ENCODE peak calls at places on chromosomes 6 and 20, in nine cellular contexts. S, G, U, J, T, E, Q, M and C are unnamed samples.

GRCh38 chr6:150016324-150017185 is 8.8 kb downstream of the RAET1L start:
- DNase-seq in S (peak; percentile 60), M (peak; percentile 40), E (peak; percentile 51), J (peak; percentile 29), Q (peak; percentile 71), U (peak; percentile 48), T (peak; percentile 21), G (no peak), C (peak; percentile 29)

GRCh38 chr20:49187330-49188100 is 619 bp downstream of the STAU1 start:
- DNase-seq in S (peak; percentile 44), U (no peak), G (no peak), T (no peak), Q (no peak), E (no peak), M (peak; percentile 58), J (no peak), C (no peak)

GRCh38 chr6:84204011-84204410 is 23.4 kb downstream of the CEP162 start:
- DNase-seq in J (no peak), M (no peak), Q (no peak), U (no peak), E (no peak), G (no peak), S (no peak), T (no peak), C (no peak)

GRCh38 chr20:63106108-63106764 is 99.5 kb upstream of the BHLHE23 start:
- DNase-seq in Q (peak; percentile 69), S (peak; percentile 63), J (no peak), M (no peak), G (no peak), T (no peak), E (no peak), U (no peak), C (no peak)

GRCh38 chr6:167420858-167421766 is 96.2 kb downstream of the TTLL2 start:
- DNase-seq in J (no peak), Q (peak; percentile 84), G (no peak), S (no peak), M (no peak), T (no peak), E (no peak), U (no peak), C (no peak)

GRCh38 chr6:117829594-117830319 is 77.3 kb upstream of the SLC35F1 start:
- DNase-seq in M (no peak), T (no peak), S (no peak), G (no peak), J (no peak), Q (no peak), E (peak; percentile 65), U (no peak), C (no peak)

GRCh38 chr6:11043961-11044711 is at the start of gene ELOVL2:
- DNase-seq in Q (peak; percentile 65), E (peak; percentile 72), U (no peak), J (no peak), T (no peak), M (peak; percentile 16), G (no peak), S (peak; percentile 64), C (peak; percentile 34)

GRCh38 chr20:33437141-33437911 is 6.2 kb downstream of the SNTA1 start:
- DNase-seq in Q (no peak), U (peak; percentile 28), M (no peak), J (no peak), S (peak; percentile 83), T (no peak), G (no peak), E (no peak), C (no peak)

GRCh38 chr6:144364727-144365126 is 79.6 kb downstream of the UTRN start:
- DNase-seq in Q (no peak), M (no peak), E (no peak), G (no peak), U (no peak), T (no peak), J (no peak), S (no peak), C (no peak)

GRCh38 chr6:134063121-134063965 is 10.9 kb upstream of the SLC2A12 start:
- DNase-seq in G (no peak), E (no peak), Q (no peak), M (no peak), S (no peak), U (peak; percentile 17), T (no peak), J (no peak), C (no peak)

GRCh38 chr6:141561154-141561553 is 571.6 kb upstream of the GJE1 start:
- DNase-seq in J (no peak), T (no peak), U (no peak), S (no peak), G (no peak), M (no peak), Q (no peak), E (no peak), C (peak; percentile 85)

GRCh38 chr20:63125893-63126601 is 89.9 kb downstream of the YTHDF1 start:
- DNase-seq in M (no peak), T (no peak), S (peak; percentile 11), U (no peak), J (no peak), G (no peak), E (no peak), Q (no peak), C (no peak)

GRCh38 chr6:18978330-18979128 is 591.4 kb downstream of the RNF144B start:
- DNase-seq in M (no peak), E (no peak), G (no peak), J (no peak), T (no peak), U (peak; percentile 89), Q (no peak), S (no peak), C (peak; percentile 82)

GRCh38 chr20:17960927-17961599 is 7.5 kb downstream of the SNX5 start:
- DNase-seq in U (no peak), T (no peak), Q (peak; percentile 65), S (peak; percentile 76), M (no peak), G (no peak), J (no peak), E (no peak), C (no peak)

GRCh38 chr20:22579711-22580697 is 4.4 kb downstream of the FOXA2 start:
- DNase-seq in M (no peak), T (no peak), E (no peak), J (no peak), S (no peak), U (no peak), Q (peak; percentile 76), G (no peak), C (peak; percentile 24)